ENCODE peak calls at places on chromosomes 7 and 10, in five cellular contexts. V, L, F, G and P are unnamed samples.

GRCh38 chr10:2949948-2950354 is 117.4 kb upstream of the PFKP start:
- DNase-seq in F (no peak), V (no peak), G (no peak), L (no peak), P (peak)

GRCh38 chr7:2271273-2272026 is 29.4 kb downstream of the NUDT1 start:
- DNase-seq in V (no peak), G (no peak), F (peak), L (no peak), P (no peak)

GRCh38 chr10:47418966-47419365 is 34.9 kb upstream of the ZNF488 start:
- DNase-seq in V (no peak), L (no peak), G (peak), F (no peak), P (no peak)

GRCh38 chr7:47488969-47489342 is 93.0 kb downstream of the TNS3 start:
- DNase-seq in F (peak), V (no peak), G (no peak), L (no peak), P (no peak)

GRCh38 chr10:45649296-45649695 is 23.3 kb downstream of the ZFAND4 start:
- DNase-seq in F (no peak), V (no peak), G (no peak), L (no peak), P (no peak)

GRCh38 chr10:97771055-97771811 is 566 bp downstream of the SFRP5 start:
- DNase-seq in G (no peak), F (peak), L (peak), V (no peak), P (no peak)

GRCh38 chr10:103646304-103646703 is 152.8 kb downstream of the NEURL1 start:
- DNase-seq in G (no peak), V (no peak), F (no peak), L (no peak), P (no peak)

GRCh38 chr10:102300289-102300843 is 55.0 kb downstream of the GBF1 start:
- DNase-seq in L (no peak), V (no peak), F (no peak), G (no peak), P (no peak)

GRCh38 chr10:106576534-106576933 is 588.0 kb downstream of the SORCS1 start:
- DNase-seq in L (no peak), G (no peak), V (no peak), F (no peak), P (no peak)

GRCh38 chr7:70657989-70658578 is 473.9 kb upstream of the GALNT17 start:
- DNase-seq in F (no peak), V (no peak), G (no peak), L (no peak), P (no peak)

GRCh38 chr7:142785841-142786250 is 15.1 kb downstream of the PRSS2 start:
- DNase-seq in G (no peak), V (no peak), F (no peak), L (no peak), P (peak)

GRCh38 chr10:110228066-110228465 is 20.7 kb downstream of the MXI1 start:
- DNase-seq in L (no peak), F (no peak), V (no peak), G (no peak), P (no peak)

GRCh38 chr7:135940077-135941075 is 36.8 kb downstream of the MTPN start:
- DNase-seq in L (no peak), V (no peak), F (no peak), G (no peak), P (no peak)

GRCh38 chr7:22361795-22362194 is 4.8 kb upstream of the RAPGEF5 start:
- DNase-seq in L (no peak), V (peak), F (no peak), G (no peak), P (no peak)

GRCh38 chr10:124063736-124064135 is 29.7 kb downstream of the CHST15 start:
- DNase-seq in V (no peak), G (no peak), F (no peak), L (no peak), P (no peak)

GRCh38 chr10:70970830-70971229 is 82.5 kb upstream of the PCBD1 start:
- DNase-seq in V (no peak), G (no peak), F (peak), L (no peak), P (no peak)

GRCh38 chr7:64849250-64849923 is 53.7 kb upstream of the ZNF273 start:
- DNase-seq in G (no peak), L (no peak), F (no peak), V (no peak), P (no peak)

GRCh38 chr10:71448146-71448545 is 51.4 kb downstream of the CDH23 start:
- DNase-seq in F (no peak), L (no peak), V (no peak), G (no peak), P (no peak)

GRCh38 chr10:8402469-8403074 is 348.1 kb downstream of the GATA3 start:
- DNase-seq in F (no peak), G (no peak), L (no peak), V (no peak), P (no peak)

GRCh38 chr7:50824882-50825281 is 42.2 kb upstream of the GRB10 start:
- DNase-seq in L (no peak), G (no peak), F (no peak), V (no peak), P (no peak)

GRCh38 chr7:83413425-83413824 is 235.5 kb downstream of the SEMA3E start:
- DNase-seq in G (no peak), F (no peak), V (no peak), L (no peak), P (no peak)

GRCh38 chr7:47535033-47535703 is 46.7 kb downstream of the TNS3 start:
- DNase-seq in V (no peak), G (no peak), F (no peak), L (no peak), P (no peak)

GRCh38 chr10:44966129-44966815 is 6.7 kb downstream of the RASSF4 start:
- DNase-seq in G (peak), F (no peak), L (no peak), V (no peak), P (peak)

GRCh38 chr7:112223310-112223709 is 16.8 kb downstream of the ZNF277 start:
- DNase-seq in G (no peak), F (no peak), L (no peak), V (no peak), P (no peak)

GRCh38 chr10:126468876-126469643 is 80.8 kb upstream of the ADAM12 start:
- DNase-seq in L (no peak), V (no peak), F (no peak), G (no peak), P (no peak)

GRCh38 chr7:84637568-84638338 is 443.2 kb upstream of the SEMA3A start:
- DNase-seq in F (peak), V (no peak), L (no peak), G (no peak), P (no peak)